ENCODE peak calls at places on chromosome 21, in five cellular contexts. K, I, S, X and B are unnamed samples.

GRCh38 chr21:27320868-27321267 is 354.0 kb upstream of the ADAMTS5 start:
- DNase-seq in K (no peak), I (no peak), S (no peak), X (no peak), B (no peak)

GRCh38 chr21:26845066-26845749 is at the start of gene ADAMTS1:
- DNase-seq in K (peak; percentile 63), I (peak; percentile 89), S (no peak), X (peak; percentile 75), B (no peak)

GRCh38 chr21:25561668-25562641 is 45.3 kb downstream of the MRPL39 start:
- DNase-seq in K (peak; percentile 39), I (peak; percentile 27), S (peak; percentile 52), X (peak; percentile 66), B (peak; percentile 11)

GRCh38 chr21:33231526-33231925 is 1.8 kb downstream of the IFNAR2 start:
- DNase-seq in K (no peak), I (no peak), S (no peak), X (no peak), B (no peak)

GRCh38 chr21:26366781-26367180 is 196.2 kb upstream of the APP start:
- DNase-seq in K (no peak), I (no peak), S (no peak), X (peak; percentile 24), B (no peak)

GRCh38 chr21:39968010-39968409 is 100.8 kb downstream of the PCP4 start:
- DNase-seq in K (no peak), I (no peak), S (no peak), X (no peak), B (no peak)

GRCh38 chr21:27326293-27326692 is 359.4 kb upstream of the ADAMTS5 start:
- DNase-seq in K (no peak), I (no peak), S (no peak), X (no peak), B (no peak)

GRCh38 chr21:32281531-32281930 is 2.7 kb upstream of the MIS18A start:
- DNase-seq in K (no peak), I (no peak), S (no peak), X (no peak), B (no peak)

GRCh38 chr21:32414579-32415358 is 2.3 kb downstream of the EVA1C start:
- DNase-seq in K (no peak), I (no peak), S (no peak), X (no peak), B (no peak)

GRCh38 chr21:42425603-42425985 is 21.9 kb downstream of the UBASH3A start:
- DNase-seq in K (no peak), I (no peak), S (no peak), X (no peak), B (no peak)

GRCh38 chr21:43277481-43278351 is 108.9 kb downstream of the CRYAA start:
- DNase-seq in K (no peak), I (no peak), S (no peak), X (no peak), B (no peak)

GRCh38 chr21:26405071-26405470 is 168.0 kb downstream of the CYYR1 start:
- DNase-seq in K (no peak), I (no peak), S (no peak), X (peak; percentile 67), B (no peak)

GRCh38 chr21:44306926-44307687 is 7.3 kb downstream of the PFKL start:
- DNase-seq in K (no peak), I (no peak), S (no peak), X (no peak), B (no peak)

GRCh38 chr21:28781602-28782274 is 210.9 kb downstream of the LTN1 start:
- DNase-seq in K (no peak), I (no peak), S (no peak), X (peak; percentile 44), B (no peak)

GRCh38 chr21:44065428-44065827 is 41.8 kb upstream of the PWP2 start:
- DNase-seq in K (peak; percentile 28), I (no peak), S (peak; percentile 60), X (peak; percentile 13), B (no peak)

GRCh38 chr21:43808832-43809251 is 19.5 kb downstream of the RRP1 start:
- DNase-seq in K (no peak), I (no peak), S (no peak), X (no peak), B (no peak)

GRCh38 chr21:33452362-33452761 is 27.4 kb downstream of the TMEM50B start:
- DNase-seq in K (no peak), I (no peak), S (no peak), X (no peak), B (no peak)

GRCh38 chr21:21137986-21138385 is 139.8 kb downstream of the NCAM2 start:
- DNase-seq in K (peak; percentile 7), I (peak; percentile 53), S (no peak), X (peak; percentile 16), B (no peak)

GRCh38 chr21:31180256-31181088 is 142.2 kb upstream of the KRTAP19-8 start:
- DNase-seq in K (peak; percentile 28), I (no peak), S (no peak), X (peak; percentile 39), B (no peak)

GRCh38 chr21:29192999-29193563 is 62.6 kb downstream of the MAP3K7CL start:
- DNase-seq in K (no peak), I (no peak), S (no peak), X (no peak), B (no peak)

GRCh38 chr21:43600642-43601397 is 58.5 kb downstream of the HSF2BP start:
- DNase-seq in K (no peak), I (peak; percentile 84), S (no peak), X (peak; percentile 93), B (peak; percentile 73)

GRCh38 chr21:31781737-31782136 is 49.8 kb upstream of the SCAF4 start:
- DNase-seq in K (peak; percentile 61), I (no peak), S (no peak), X (peak; percentile 27), B (no peak)

GRCh38 chr21:26297856-26298255 is 127.3 kb upstream of the APP start:
- DNase-seq in K (no peak), I (no peak), S (no peak), X (no peak), B (no peak)

GRCh38 chr21:42156690-42157605 is 62.0 kb upstream of the ABCG1 start:
- DNase-seq in K (peak; percentile 65), I (no peak), S (no peak), X (no peak), B (no peak)

GRCh38 chr21:20998886-20999285 is 677 bp downstream of the NCAM2 start:
- DNase-seq in K (no peak), I (no peak), S (no peak), X (no peak), B (no peak)

GRCh38 chr21:42021751-42022430 is 11.7 kb upstream of the ZBTB21 start:
- DNase-seq in K (no peak), I (no peak), S (no peak), X (peak; percentile 56), B (no peak)

GRCh38 chr21:34670962-34671348 is 2.2 kb downstream of the CLIC6 start:
- DNase-seq in K (no peak), I (no peak), S (no peak), X (no peak), B (no peak)
- TF ChIP-seq CTCF in K (no peak), I (peak; percentile 4), S (no peak), X (no peak), B (no peak)

GRCh38 chr21:36859744-36860501 is 106.5 kb downstream of the HLCS start:
- DNase-seq in K (peak; percentile 82), I (no peak), S (peak; percentile 9), X (peak; percentile 49), B (no peak)
- H3K4me3 ChIP-seq in K (no peak overlapping the region), I (no peak overlapping the region), S (no peak overlapping the region), X (no peak overlapping the region), B (no peak overlapping the region)

GRCh38 chr21:45624356-45624854 is 19.1 kb upstream of the PCBP3 start:
- DNase-seq in K (no peak), I (no peak), S (no peak), X (no peak), B (no peak)

GRCh38 chr21:45618846-45619485 is 24.6 kb upstream of the PCBP3 start:
- DNase-seq in K (no peak), I (no peak), S (no peak), X (no peak), B (no peak)

GRCh38 chr21:45623436-45623835 is 20.1 kb upstream of the PCBP3 start:
- DNase-seq in K (no peak), I (no peak), S (no peak), X (no peak), B (no peak)

GRCh38 chr21:45620201-45620600 is 23.3 kb upstream of the PCBP3 start:
- DNase-seq in K (no peak), I (no peak), S (no peak), X (no peak), B (no peak)

GRCh38 chr21:45622416-45623097 is 21.0 kb upstream of the PCBP3 start:
- DNase-seq in K (no peak), I (no peak), S (no peak), X (no peak), B (no peak)
- H3K27me3 ChIP-seq in K (peaks cover 6% of the 10 kb centered on the region), I (peaks cover 31% of the 10 kb centered on the region), S (no peaks in the 10 kb centered on the region), X (peaks cover 3% of the 10 kb centered on the region), B (peaks cover 5% of the 10 kb centered on the region)

GRCh38 chr21:38875694-38876492 is 70.2 kb downstream of the ETS2 start:
- DNase-seq in K (no peak), I (no peak), S (no peak), X (no peak), B (peak; percentile 62)

GRCh38 chr21:38869196-38869595 is 63.5 kb downstream of the ETS2 start:
- DNase-seq in K (peak; percentile 16), I (no peak), S (no peak), X (no peak), B (no peak)

GRCh38 chr21:38869946-38870345 is 64.2 kb downstream of the ETS2 start:
- DNase-seq in K (no peak), I (peak; percentile 16), S (no peak), X (peak; percentile 33), B (no peak)
- TF ChIP-seq CTCF in K (no peak), I (peak; percentile 43), S (no peak), X (no peak), B (peak; percentile 3)

GRCh38 chr21:16587141-16587570 is 857.4 kb downstream of the USP25 start:
- DNase-seq in K (peak; percentile 89), I (peak; percentile 32), S (no peak), X (peak; percentile 77), B (no peak)
- H3K4me3 ChIP-seq in K (no peak overlapping the region), I (peak overlapping the region; percentile 36), S (no peak overlapping the region), X (no peak overlapping the region), B (no peak overlapping the region)